ENCODE peak calls at places on chromosomes 7 and 10, in four cellular contexts. R is BE2C, T is PC-3, G is HCT116. J is an unnamed sample.

GRCh38 chr10:133121479-133121878 is 33.8 kb downstream of the ADGRA1 start:
- DNase-seq in G (no peak), R (no peak), T (no peak), J (no peak)

GRCh38 chr7:139691253-139691781 is 86.5 kb downstream of the HIPK2 start:
- DNase-seq in G (no peak), T (no peak), R (peak; percentile 63), J (no peak)

GRCh38 chr10:102635377-102635776 is 8.9 kb upstream of the TRIM8 start:
- DNase-seq in R (no peak), G (no peak), T (no peak), J (no peak)

GRCh38 chr10:27857616-27858015 is 112.0 kb upstream of the MKX start:
- DNase-seq in G (no peak), T (no peak), R (no peak), J (no peak)

GRCh38 chr7:69772699-69773436 is 174.6 kb downstream of the AUTS2 start:
- DNase-seq in G (no peak), T (no peak), R (no peak), J (no peak)

GRCh38 chr7:88546808-88547207 is 212.7 kb upstream of the ZNF804B start:
- DNase-seq in R (peak; percentile 61), T (peak; percentile 62), G (peak; percentile 58), J (no peak)

GRCh38 chr7:74084722-74085578 is 1.3 kb downstream of the LIMK1 start:
- DNase-seq in T (peak; percentile 8), R (no peak), G (no peak), J (no peak)

GRCh38 chr10:133347636-133348517 is 704 bp downstream of the PRAP1 start:
- DNase-seq in G (no peak), R (no peak), T (no peak), J (no peak)

GRCh38 chr7:26787696-26788095 is 76.7 kb downstream of the SKAP2 start:
- DNase-seq in G (no peak), T (no peak), R (no peak), J (no peak)

GRCh38 chr10:76559889-76560215 is 1077.8 kb downstream of the KCNMA1 start:
- DNase-seq in T (no peak), R (no peak), G (no peak), J (no peak)

GRCh38 chr7:106681815-106682495 is 21.0 kb upstream of the CCDC71L start:
- DNase-seq in R (no peak), T (peak; percentile 38), G (no peak), J (no peak)

GRCh38 chr7:37971491-37971890 is 51.1 kb downstream of the EPDR1 start:
- DNase-seq in T (no peak), R (no peak), G (no peak), J (no peak)

DNA sequence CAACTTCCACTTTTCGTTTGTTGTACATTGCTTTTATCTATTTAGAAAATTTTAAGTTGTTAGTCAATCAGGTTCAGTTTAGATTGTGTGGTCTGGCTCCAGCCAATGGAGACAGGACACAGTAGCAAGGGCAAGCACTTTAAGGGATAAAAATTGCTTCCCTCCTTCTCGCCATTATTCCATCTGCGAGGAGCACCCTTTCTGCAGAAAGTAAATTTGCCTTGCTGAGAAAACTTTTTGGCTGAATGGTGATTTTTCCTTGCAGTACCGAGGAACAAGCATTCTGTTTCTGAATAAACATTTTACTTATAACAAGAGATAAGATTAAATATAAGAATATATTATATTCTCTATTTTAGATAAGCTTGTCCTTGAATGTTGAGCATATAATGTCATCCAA is 34.5 kb downstream of the VIM start:
- DNase-seq in G (no peak), R (no peak), T (no peak), J (no peak)
- H3K9me3 ChIP-seq in G (peaks cover 23% of the 10 kb centered on the region), R (no peaks in the 10 kb centered on the region), T (peaks cover 4% of the 10 kb centered on the region), J (no peaks in the 10 kb centered on the region)

GRCh38 chr7:158000160-158000559 is 587.5 kb downstream of the PTPRN2 start:
- DNase-seq in G (peak; percentile 28), R (no peak), T (peak; percentile 35), J (no peak)
- H3K9me3 ChIP-seq in G (no peaks in the 10 kb centered on the region), R (peaks cover 6% of the 10 kb centered on the region), T (no peaks in the 10 kb centered on the region), J (no peaks in the 10 kb centered on the region)

DNA sequence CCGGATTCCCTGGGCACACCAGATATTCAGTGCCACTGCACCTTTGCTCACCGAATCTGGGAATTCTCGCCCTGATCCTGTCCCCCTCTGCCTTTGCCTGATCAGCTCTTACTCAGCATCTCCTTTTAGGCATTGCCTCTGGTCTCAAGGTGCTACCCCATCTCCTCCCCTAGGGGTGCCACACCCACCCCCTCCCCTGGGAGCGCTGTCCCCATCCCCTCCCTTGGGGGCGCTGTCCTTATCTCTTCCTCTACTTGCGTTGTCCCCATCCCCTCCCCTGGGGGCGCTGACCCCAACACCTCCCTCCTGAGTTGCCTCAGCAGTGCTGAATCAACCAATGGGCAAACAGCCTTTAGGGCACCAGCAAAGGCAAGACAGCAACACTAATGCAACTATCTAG is 686.9 kb upstream of the FOXK1 start:
- DNase-seq in G (no peak), R (no peak), T (no peak), J (no peak)
- H3K9me3 ChIP-seq in G (no peaks in the 10 kb centered on the region), R (no peaks in the 10 kb centered on the region), T (no peaks in the 10 kb centered on the region), J (no peaks in the 10 kb centered on the region)

GRCh38 chr7:146208484-146208883 is 91.9 kb downstream of the CNTNAP2 start:
- DNase-seq in G (no peak), R (no peak), T (no peak), J (no peak)
- H3K9me3 ChIP-seq in G (peaks cover 7% of the 10 kb centered on the region), R (no peaks in the 10 kb centered on the region), T (no peaks in the 10 kb centered on the region), J (no peaks in the 10 kb centered on the region)

DNA sequence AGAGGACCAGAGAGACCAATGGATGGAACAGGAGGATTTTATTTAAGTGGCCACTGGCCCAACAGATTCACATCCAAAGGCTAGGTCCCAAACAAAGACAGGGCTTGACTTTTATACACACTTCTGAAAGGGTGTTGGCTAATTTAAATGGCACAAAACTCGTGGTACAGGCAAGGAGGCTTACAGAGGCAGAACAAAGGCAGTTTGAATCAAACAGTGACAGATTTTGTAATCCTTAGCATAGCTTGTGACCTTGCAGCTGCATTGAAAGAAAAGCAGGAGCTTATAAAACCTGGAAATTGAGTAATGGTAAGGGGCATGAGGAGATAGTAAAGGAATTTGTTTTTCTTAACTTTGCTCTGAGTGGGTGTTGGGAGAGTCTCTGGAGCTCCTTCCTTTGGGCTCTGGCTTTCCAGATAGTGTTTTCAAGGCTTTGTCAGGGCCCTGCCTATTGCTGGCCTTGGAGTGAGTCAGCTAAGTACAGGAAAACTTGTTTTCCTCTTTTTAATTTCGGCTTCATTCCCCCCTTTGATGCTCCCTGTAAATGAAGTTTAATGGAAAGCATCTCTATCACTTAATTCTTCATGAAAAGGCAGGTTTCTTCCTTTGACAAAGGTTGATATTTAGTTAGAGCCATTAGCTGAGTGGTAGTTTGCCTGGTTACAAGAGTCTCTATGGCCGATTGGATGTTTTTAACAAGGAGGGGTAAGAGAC is 96.9 kb downstream of the TRIM24 start:
- DNase-seq in G (no peak), R (no peak), T (no peak), J (no peak)
- H3K9me3 ChIP-seq in G (peaks cover 14% of the 10 kb centered on the region), R (no peaks in the 10 kb centered on the region), T (peaks cover 22% of the 10 kb centered on the region), J (peaks cover 22% of the 10 kb centered on the region)

GRCh38 chr7:2530076-2530967 is 10.7 kb downstream of the LFNG start:
- DNase-seq in T (peak; percentile 33), R (peak; percentile 18), G (no peak), J (peak; percentile 80)
- H3K9me3 ChIP-seq in T (no peaks in the 10 kb centered on the region), R (no peaks in the 10 kb centered on the region), G (no peaks in the 10 kb centered on the region), J (no peaks in the 10 kb centered on the region)

GRCh38 chr7:24318326-24318725 is 34.3 kb downstream of the NPY start:
- DNase-seq in R (peak; percentile 14), G (peak; percentile 15), T (peak; percentile 53), J (no peak)
- H3K9me3 ChIP-seq in R (no peaks in the 10 kb centered on the region), G (no peaks in the 10 kb centered on the region), T (no peaks in the 10 kb centered on the region), J (no peaks in the 10 kb centered on the region)

GRCh38 chr10:31954410-31955191 is 26.0 kb upstream of the ARHGAP12 start:
- DNase-seq in G (no peak), R (no peak), T (no peak), J (no peak)

GRCh38 chr10:31952066-31952465 is 23.4 kb upstream of the ARHGAP12 start:
- DNase-seq in T (no peak), R (no peak), G (no peak), J (no peak)

GRCh38 chr10:31949266-31949665 is 20.6 kb upstream of the ARHGAP12 start:
- DNase-seq in T (no peak), G (no peak), R (no peak), J (no peak)

GRCh38 chr10:31956200-31956946 is 27.7 kb upstream of the ARHGAP12 start:
- DNase-seq in T (no peak), G (no peak), R (no peak), J (no peak)

GRCh38 chr10:31953080-31953479 is 24.4 kb upstream of the ARHGAP12 start:
- DNase-seq in G (no peak), R (no peak), T (no peak), J (no peak)
- H3K9me3 ChIP-seq in G (no peaks in the 10 kb centered on the region), R (no peaks in the 10 kb centered on the region), T (no peaks in the 10 kb centered on the region), J (no peaks in the 10 kb centered on the region)

DNA sequence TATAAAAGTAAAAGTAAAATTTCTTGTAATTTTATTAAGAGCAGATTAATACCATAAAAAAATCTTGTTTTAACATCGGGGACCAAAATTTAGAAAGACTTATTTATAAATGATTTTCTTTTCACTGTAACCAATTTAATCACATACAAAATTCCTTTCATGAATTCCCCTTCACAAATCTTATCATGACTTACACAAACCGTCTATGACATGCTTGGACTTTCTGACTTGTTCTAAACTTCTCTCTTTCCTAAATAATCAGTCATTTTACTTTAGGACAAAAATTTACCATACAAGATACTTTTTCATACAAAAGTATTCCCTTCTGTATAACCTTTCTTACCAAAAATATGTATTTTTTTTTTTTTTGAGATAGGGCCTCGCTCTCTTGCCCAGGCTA is 9.3 kb downstream of the CROT start:
- DNase-seq in G (peak; percentile 19), R (no peak), T (peak; percentile 36), J (no peak)
- H3K9me3 ChIP-seq in G (peaks cover 7% of the 10 kb centered on the region), R (no peaks in the 10 kb centered on the region), T (peaks cover 28% of the 10 kb centered on the region), J (no peaks in the 10 kb centered on the region)

GRCh38 chr10:1873916-1874315 is 136.6 kb upstream of the ADARB2 start:
- DNase-seq in G (no peak), R (no peak), T (no peak), J (no peak)
- H3K9me3 ChIP-seq in G (peaks cover 19% of the 10 kb centered on the region), R (no peaks in the 10 kb centered on the region), T (no peaks in the 10 kb centered on the region), J (no peaks in the 10 kb centered on the region)